ENCODE peak calls at places on chromosomes 16 and 17, in eight cellular contexts. J, E, K, Q, X, Y, L and V are unnamed samples.

GRCh38 chr17:40168262-40168832 is 8.9 kb upstream of the RAPGEFL1 start:
- DNase-seq in K (peak), E (peak), L (peak), Q (peak), X (peak), Y (peak), J (peak), V (peak)

GRCh38 chr17:62862251-62862650 is 54.1 kb upstream of the MARCHF10 start:
- DNase-seq in Q (no peak), E (no peak), J (no peak), Y (no peak), L (no peak), X (no peak), K (peak), V (no peak)

GRCh38 chr16:22078656-22079055 is 13.7 kb upstream of the VWA3A start:
- DNase-seq in L (no peak), Y (no peak), J (no peak), Q (no peak), K (no peak), X (no peak), E (no peak), V (no peak)

GRCh38 chr17:74474043-74474792 is 7.8 kb downstream of the CD300A start:
- DNase-seq in K (no peak), Q (no peak), Y (peak), X (no peak), E (no peak), L (no peak), J (no peak), V (no peak)

GRCh38 chr16:82197540-82198240 is 27.7 kb upstream of the MPHOSPH6 start:
- DNase-seq in Y (no peak), J (no peak), Q (peak), K (no peak), E (no peak), X (no peak), L (no peak), V (no peak)

GRCh38 chr16:71499775-71500364 is 10.7 kb upstream of the ZNF19 start:
- DNase-seq in J (peak), E (peak), K (peak), Y (peak), Q (peak), X (no peak), L (peak), V (peak)

GRCh38 chr17:51441431-51441830 is 181.1 kb downstream of the UTP18 start:
- DNase-seq in Q (no peak), L (no peak), X (no peak), E (no peak), Y (no peak), K (no peak), J (no peak), V (no peak)

GRCh38 chr17:49849711-49850610 is 2.1 kb upstream of the TAC4 start:
- DNase-seq in Y (no peak), K (no peak), X (no peak), L (no peak), Q (no peak), J (no peak), E (no peak), V (no peak)

GRCh38 chr16:52497067-52497816 is 49.7 kb downstream of the TOX3 start:
- DNase-seq in J (no peak), Q (no peak), X (no peak), Y (no peak), E (no peak), L (no peak), K (peak), V (no peak)

GRCh38 chr17:47239663-47240374 is 13.8 kb upstream of the ITGB3 start:
- DNase-seq in J (peak), Y (no peak), Q (peak), X (peak), E (no peak), K (peak), L (no peak), V (peak)

GRCh38 chr17:45101883-45102811 is 30.2 kb downstream of the PLCD3 start:
- DNase-seq in X (no peak), E (no peak), J (no peak), Y (no peak), K (no peak), Q (no peak), L (no peak), V (no peak)

GRCh38 chr16:17241264-17241835 is 229.4 kb downstream of the XYLT1 start:
- DNase-seq in K (no peak), Q (no peak), E (no peak), L (no peak), Y (no peak), X (no peak), J (no peak), V (no peak)

GRCh38 chr17:48240562-48241130 is 133.1 kb downstream of the SNX11 start:
- DNase-seq in J (peak), Q (no peak), E (no peak), Y (no peak), L (no peak), K (peak), X (no peak), V (no peak)

GRCh38 chr16:53080345-53081031 is 25.7 kb downstream of the CHD9 start:
- DNase-seq in K (peak), Q (no peak), L (no peak), E (no peak), J (peak), X (no peak), Y (no peak), V (no peak)

GRCh38 chr16:57091990-57092785 is at the start of gene CPNE2:
- DNase-seq in J (peak), L (peak), K (peak), Y (peak), Q (peak), E (no peak), X (no peak), V (peak)

GRCh38 chr17:75128694-75129505 is 2.6 kb downstream of the NT5C start:
- DNase-seq in E (no peak), Q (no peak), J (no peak), Y (no peak), X (no peak), K (no peak), L (no peak), V (no peak)